ENCODE peak calls at places on chromosomes 6 and 20, in nine cellular contexts. Q is cardiac fibroblast; E is GM23338; Z is MCF 10A; I is HFFc6; V is epithelial cell of esophagus; C is fibroblast of lung; X is mesothelial cell of epicardium; G is CD4-positive, alpha-beta T cell. S is an unnamed sample.
A peak's percentile ranks its signal among the peaks of the same experiment; 100 is the strongest.

GRCh38 chr6:133764011-133764812 is 124.7 kb upstream of the TCF21 start:
- DNase-seq in Q (peak; percentile 78), E (peak; percentile 29), Z (no peak), I (peak; percentile 73), V (peak; percentile 24), C (peak; percentile 84), X (no peak), G (no peak), S (no peak)

GRCh38 chr6:137738931-137739504 is 128.0 kb upstream of the TNFAIP3 start:
- DNase-seq in Q (no peak), E (no peak), Z (no peak), I (no peak), V (no peak), C (peak; percentile 47), X (no peak), G (no peak), S (no peak)

GRCh38 chr6:32885698-32886286 is 31.8 kb downstream of the PSMB9 start:
- DNase-seq in Q (peak; percentile 86), E (peak; percentile 82), Z (peak; percentile 74), I (peak; percentile 61), V (peak; percentile 79), C (peak; percentile 52), X (no peak), G (no peak), S (no peak)

GRCh38 chr6:152669894-152670293 is 27.8 kb upstream of the MYCT1 start:
- DNase-seq in Q (peak; percentile 55), E (peak; percentile 53), Z (peak; percentile 42), I (peak; percentile 34), V (peak; percentile 52), C (peak; percentile 30), X (no peak), G (no peak), S (no peak)

GRCh38 chr6:41917528-41917927 is 3.4 kb downstream of the MED20 start:
- DNase-seq in Q (peak; percentile 90), E (no peak), Z (peak; percentile 89), I (peak; percentile 93), V (peak; percentile 89), C (peak; percentile 96), X (no peak), G (no peak), S (no peak)

GRCh38 chr6:127812985-127813681 is 87.7 kb downstream of the THEMIS start:
- DNase-seq in Q (no peak), E (no peak), Z (no peak), I (peak; percentile 1), V (no peak), C (no peak), X (no peak), G (no peak), S (no peak)

GRCh38 chr6:149860834-149861602 is 3.1 kb downstream of the LRP11 start:
- DNase-seq in Q (peak; percentile 44), E (no peak), Z (peak; percentile 54), I (no peak), V (no peak), C (no peak), X (no peak), G (no peak), S (no peak)

GRCh38 chr6:41970436-41970846 is 28.8 kb upstream of the CCND3 start:
- DNase-seq in Q (peak; percentile 62), E (no peak), Z (peak; percentile 84), I (peak; percentile 48), V (peak; percentile 79), C (peak; percentile 29), X (no peak), G (no peak), S (no peak)

GRCh38 chr6:100301731-100302130 is 163.0 kb downstream of the SIM1 start:
- DNase-seq in Q (no peak), E (no peak), Z (no peak), I (no peak), V (no peak), C (no peak), X (no peak), G (no peak), S (no peak)

GRCh38 chr6:4565301-4566250 is 210.6 kb upstream of the CDYL start:
- DNase-seq in Q (no peak), E (no peak), Z (no peak), I (no peak), V (no peak), C (no peak), X (no peak), G (no peak), S (peak; percentile 31)
- TF ChIP-seq CTCF in Q (no peak), E (no peak), Z (no peak), I (no peak), V (no peak), C (no peak), X (no peak), G (no peak), S (no peak)

GRCh38 chr6:36075656-36076055 is 48.0 kb downstream of the MAPK14 start:
- DNase-seq in Q (no peak), E (peak; percentile 53), Z (peak; percentile 25), I (no peak), V (peak; percentile 54), C (no peak), X (no peak), G (peak; percentile 5), S (no peak)
- TF ChIP-seq CTCF in Q (no peak), E (peak; percentile 59), Z (peak; percentile 9), I (peak; percentile 21), V (peak; percentile 54), C (no peak), X (no peak), G (peak; percentile 39), S (peak; percentile 45)

GRCh38 chr6:91434135-91434534 is 847.3 kb upstream of the MAP3K7 start:
- DNase-seq in Q (no peak), E (no peak), Z (no peak), I (no peak), V (no peak), C (peak; percentile 1), X (no peak), G (no peak), S (no peak)

DNA sequence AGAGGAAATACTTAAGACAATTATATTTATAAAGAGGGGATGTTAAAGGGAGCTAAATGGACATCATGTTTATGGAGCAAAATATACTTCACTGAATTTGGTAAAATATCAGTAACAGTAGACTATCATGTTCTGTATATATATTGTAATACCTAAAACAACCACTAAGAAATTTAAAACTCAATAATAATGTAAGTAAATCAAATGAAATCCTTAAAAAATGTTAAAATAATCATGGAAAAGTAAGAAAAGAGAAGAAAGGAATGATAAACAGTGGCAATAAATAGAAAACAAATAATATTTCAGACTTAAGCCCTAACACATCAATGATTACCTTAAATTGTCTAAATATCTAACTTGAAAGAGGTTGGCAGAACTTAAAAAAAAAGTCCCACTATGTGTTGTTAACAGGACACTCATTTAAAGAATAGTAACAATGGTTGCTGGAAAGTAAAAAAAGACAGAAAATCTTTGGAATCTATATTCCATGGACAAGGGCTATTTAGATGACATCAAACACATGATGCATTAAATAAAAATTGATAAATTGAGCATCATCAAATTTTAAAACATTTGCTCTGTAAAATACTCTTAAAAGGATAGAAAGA is 842.2 kb upstream of the MAP3K7 start:
- DNase-seq in Q (no peak), E (no peak), Z (no peak), I (no peak), V (no peak), C (no peak), X (no peak), G (no peak), S (no peak)
- TF ChIP-seq CTCF in Q (no peak), E (no peak), Z (peak; percentile 24), I (peak; percentile 58), V (no peak), C (no peak), X (peak; percentile 66), G (no peak), S (peak; percentile 64)

GRCh38 chr6:5422321-5422915 is 161.1 kb downstream of the FARS2 start:
- DNase-seq in Q (peak; percentile 57), E (peak; percentile 76), Z (peak; percentile 53), I (peak; percentile 36), V (peak; percentile 58), C (peak; percentile 33), X (no peak), G (no peak), S (no peak)
- TF ChIP-seq CTCF in Q (peak; percentile 74), E (peak; percentile 97), Z (peak; percentile 38), I (peak; percentile 79), V (peak; percentile 84), C (peak; percentile 57), X (no peak), G (no peak), S (peak; percentile 65)

DNA sequence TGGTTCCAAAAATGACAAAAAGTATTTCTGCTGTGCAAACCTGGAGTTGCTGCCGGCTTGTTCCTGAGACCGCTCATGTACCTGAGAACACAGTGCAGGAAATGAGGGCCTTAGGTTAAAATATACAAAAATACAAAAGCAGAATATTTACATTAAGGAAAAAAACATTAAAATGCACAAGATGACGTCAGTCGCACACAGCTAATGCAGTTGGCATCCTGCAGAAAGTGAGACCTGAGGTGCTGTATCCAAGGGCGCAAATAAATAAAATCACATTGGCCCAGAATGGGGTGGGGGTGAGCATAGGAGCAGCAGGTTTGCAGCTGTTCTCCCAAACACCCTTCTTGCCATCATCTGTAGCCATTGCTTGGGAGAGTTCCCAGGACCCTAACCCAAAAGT is 310.6 kb upstream of the BTBD3 start:
- DNase-seq in Q (no peak), E (no peak), Z (no peak), I (no peak), V (no peak), C (no peak), X (no peak), G (no peak), S (no peak)
- TF ChIP-seq CTCF in Q (no peak), E (no peak), Z (no peak), I (no peak), V (no peak), C (no peak), X (no peak), G (no peak), S (no peak)

GRCh38 chr6:40713002-40713719 is 126.0 kb upstream of the LRFN2 start:
- DNase-seq in Q (no peak), E (peak; percentile 42), Z (no peak), I (no peak), V (no peak), C (no peak), X (no peak), G (no peak), S (no peak)
- TF ChIP-seq CTCF in Q (no peak), E (peak; percentile 56), Z (no peak), I (peak; percentile 28), V (no peak), C (peak; percentile 10), X (no peak), G (no peak), S (peak; percentile 22)

S was measured in type B pancreatic cell.